ENCODE peak calls at places on chromosomes 6 and 20, in five cellular contexts. Z, Y, K, G and W are unnamed samples.
A peak's percentile ranks its signal among the peaks of the same experiment; 100 is the strongest.

GRCh38 chr6:56334937-56335336 is 87.6 kb upstream of the COL21A1 start:
- DNase-seq in Y (no peak), Z (no peak), G (no peak), K (no peak), W (no peak)

GRCh38 chr20:25289886-25290597 is 42.2 kb downstream of the PYGB start:
- DNase-seq in Y (no peak), K (no peak), G (no peak), Z (no peak), W (peak; percentile 11)

GRCh38 chr6:31321005-31321707 is 35.8 kb downstream of the HLA-B start:
- DNase-seq in G (no peak), Y (no peak), Z (no peak), K (no peak), W (no peak)

GRCh38 chr6:36850001-36850400 is 10.8 kb upstream of the CPNE5 start:
- DNase-seq in Y (no peak), G (no peak), K (no peak), Z (no peak), W (no peak)

GRCh38 chr6:55449219-55449618 is 122.0 kb downstream of the GFRAL start:
- DNase-seq in G (no peak), Z (no peak), K (no peak), Y (no peak), W (no peak)

GRCh38 chr6:37731888-37732287 is 34.2 kb upstream of the MDGA1 start:
- DNase-seq in G (no peak), K (no peak), Z (no peak), Y (peak; percentile 54), W (no peak)

GRCh38 chr6:110769923-110770322 is 45.3 kb downstream of the CDK19 start:
- DNase-seq in K (no peak), Y (no peak), Z (no peak), G (no peak), W (no peak)

GRCh38 chr6:131292145-131292938 is 157.1 kb downstream of the AKAP7 start:
- DNase-seq in G (no peak), Z (no peak), Y (no peak), K (no peak), W (no peak)

GRCh38 chr20:10848810-10849370 is 175.1 kb upstream of the JAG1 start:
- DNase-seq in K (peak; percentile 21), Z (peak; percentile 71), G (no peak), Y (no peak), W (peak; percentile 19)

GRCh38 chr6:11589261-11589660 is 51.7 kb downstream of the TMEM170B start:
- DNase-seq in Y (no peak), G (no peak), Z (no peak), K (no peak), W (no peak)

GRCh38 chr6:42781546-42781810 is 374 bp upstream of the BICRAL start:
- DNase-seq in K (no peak), Y (no peak), G (no peak), Z (peak; percentile 20), W (no peak)

GRCh38 chr6:51182884-51183283 is 364.2 kb downstream of the TFAP2B start:
- DNase-seq in Z (no peak), K (no peak), Y (no peak), G (no peak), W (no peak)